ENCODE peak calls at places on chromosomes 12 and 14, in four cellular contexts. R is SK-N-SH, J is GM12878, A is H1. O is an unnamed sample.

GRCh38 chr12:116121453-116121871 is 156.0 kb downstream of the MED13L start:
- DNase-seq in R (no peak), J (no peak), A (no peak), O (no peak)

GRCh38 chr12:58566599-58566998 is 353.7 kb downstream of the LRIG3 start:
- DNase-seq in R (no peak), J (no peak), A (no peak), O (no peak)

GRCh38 chr14:106094654-106095189 is 568.3 kb downstream of the TMEM121 start:
- DNase-seq in R (no peak), J (no peak), A (peak; percentile 48), O (no peak)

GRCh38 chr12:27279836-27280235 is 35.8 kb downstream of the STK38L start:
- DNase-seq in R (no peak), J (no peak), A (no peak), O (no peak)

GRCh38 chr12:117072106-117072505 is 27.1 kb downstream of the TESC start:
- DNase-seq in R (no peak), J (no peak), A (no peak), O (no peak)

GRCh38 chr14:69619007-69619406 is 7.6 kb downstream of the SUSD6 start:
- DNase-seq in R (no peak), J (no peak), A (no peak), O (no peak)

GRCh38 chr12:41795910-41796309 is 348.8 kb downstream of the GXYLT1 start:
- DNase-seq in R (peak; percentile 13), J (no peak), A (peak; percentile 51), O (no peak)

GRCh38 chr12:13223941-13224340 is 27.4 kb downstream of the EMP1 start:
- DNase-seq in R (no peak), J (no peak), A (no peak), O (no peak)

GRCh38 chr14:57692671-57693070 is 173.2 kb downstream of the SLC35F4 start:
- DNase-seq in R (peak; percentile 10), J (no peak), A (no peak), O (peak; percentile 8)

GRCh38 chr14:50594577-50595316 is 34.8 kb downstream of the ATL1 start:
- DNase-seq in R (no peak), J (no peak), A (no peak), O (no peak)

GRCh38 chr12:59084758-59085383 is 164.6 kb upstream of the LRIG3 start:
- DNase-seq in R (peak; percentile 51), J (no peak), A (peak; percentile 46), O (no peak)

GRCh38 chr12:106506691-106507090 is 76.1 kb upstream of the RFX4 start:
- DNase-seq in R (no peak), J (no peak), A (no peak), O (no peak)

GRCh38 chr12:64810831-64811230 is 13.6 kb upstream of the TBC1D30 start:
- DNase-seq in R (no peak), J (no peak), A (no peak), O (no peak)

GRCh38 chr12:127822743-127823433 is 444.1 kb upstream of the TMEM132C start:
- DNase-seq in R (no peak), J (no peak), A (no peak), O (no peak)

GRCh38 chr12:89864419-89864818 is 155.8 kb upstream of the ATP2B1 start:
- DNase-seq in R (no peak), J (no peak), A (no peak), O (no peak)

GRCh38 chr14:85444685-85445084 is 85.3 kb upstream of the FLRT2 start:
- DNase-seq in R (peak; percentile 6), J (no peak), A (no peak), O (no peak)

GRCh38 chr14:91957876-91958313 is 10.4 kb upstream of the FBLN5 start:
- DNase-seq in R (no peak), J (no peak), A (no peak), O (no peak)

GRCh38 chr12:22535038-22535437 is 9.3 kb downstream of the C2CD5 start:
- DNase-seq in R (no peak), J (no peak), A (no peak), O (no peak)

GRCh38 chr12:96240251-96240650 is 46.1 kb downstream of the ELK3 start:
- DNase-seq in R (peak; percentile 49), J (no peak), A (no peak), O (no peak)

GRCh38 chr12:128455849-128456248 is 188.9 kb downstream of the TMEM132C start:
- DNase-seq in R (peak; percentile 15), J (no peak), A (no peak), O (no peak)

GRCh38 chr14:92670967-92671366 is 77.5 kb downstream of the LGMN start:
- DNase-seq in R (no peak), J (no peak), A (no peak), O (no peak)

GRCh38 chr12:122064780-122065588 is 13.6 kb upstream of the MLXIP start:
- DNase-seq in R (peak; percentile 55), J (no peak), A (peak; percentile 52), O (peak; percentile 75)

GRCh38 chr12:64780531-64781373 is 21.5 kb upstream of the GNS start:
- DNase-seq in R (peak; percentile 81), J (no peak), A (peak; percentile 73), O (peak; percentile 21)

GRCh38 chr14:64707661-64708060 is 3.4 kb downstream of the PLEKHG3 start:
- DNase-seq in R (no peak), J (no peak), A (no peak), O (no peak)

GRCh38 chr14:46580941-46581671 is 70.5 kb downstream of the RPL10L start:
- DNase-seq in R (peak; percentile 0), J (no peak), A (peak; percentile 51), O (no peak)

GRCh38 chr14:92160619-92161018 is 38.9 kb downstream of the CPSF2 start:
- DNase-seq in R (no peak), J (no peak), A (no peak), O (no peak)

DNA sequence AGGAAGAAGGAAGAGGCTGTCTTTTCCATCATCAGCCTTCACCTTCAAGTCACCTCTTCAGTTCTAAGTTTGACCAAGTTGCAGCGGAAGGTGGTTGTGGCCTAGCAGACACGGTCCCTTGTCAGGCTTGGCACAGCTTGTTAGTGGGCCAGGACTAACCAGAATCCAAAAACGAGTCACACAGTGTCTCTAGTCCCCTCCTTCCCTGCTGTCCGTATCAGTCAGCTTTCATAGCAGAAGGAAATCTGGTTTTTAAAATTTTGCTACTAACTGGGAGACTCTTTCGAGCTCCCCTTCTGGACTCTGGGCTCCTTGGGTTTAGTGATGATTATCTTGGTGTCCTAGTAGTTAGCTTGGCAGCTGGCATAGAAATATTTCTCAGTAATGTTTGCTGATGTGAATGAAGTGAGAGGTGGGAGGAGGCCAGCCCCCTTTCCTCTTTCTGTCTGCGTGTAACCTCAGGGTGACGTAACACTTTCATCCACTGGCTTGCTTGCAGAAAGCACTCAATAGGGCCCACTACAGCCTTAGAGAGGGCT is 3.8 kb downstream of the ETV6 start:
- DNase-seq in R (no peak), J (peak; percentile 69), A (no peak), O (no peak)
- TF ChIP-seq SIN3A in R (no peak), J (no peak), A (no peak), O (no peak)

DNA sequence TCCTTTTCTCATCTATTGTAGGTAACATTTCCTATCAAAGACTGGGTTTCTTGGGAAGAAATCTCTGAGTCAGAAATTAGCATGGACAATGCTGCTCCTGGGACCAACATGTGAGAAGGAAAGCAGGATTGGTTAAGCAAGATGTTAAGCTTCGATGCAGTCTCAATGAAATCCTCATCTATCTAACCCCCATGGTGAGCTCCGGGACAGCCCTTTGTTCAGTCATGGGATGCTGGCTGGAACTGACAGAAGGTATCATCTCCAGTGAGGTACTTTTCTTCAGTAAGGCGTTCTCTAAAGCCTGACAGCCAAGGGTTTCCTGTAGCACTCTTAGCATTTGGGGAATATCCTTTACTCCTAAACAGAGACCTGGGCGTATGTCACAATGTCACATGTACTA is 82.8 kb upstream of the SINHCAF start:
- DNase-seq in R (no peak), J (no peak), A (no peak), O (no peak)
- TF ChIP-seq NRF1 in R (no peak), J (no peak), A (no peak), O (no peak)

GRCh38 chr12:87427770-87428169 is 601.4 kb downstream of the C12orf50 start:
- DNase-seq in R (no peak), J (no peak), A (no peak), O (no peak)

GRCh38 chr12:87430444-87430843 is 598.8 kb downstream of the C12orf50 start:
- DNase-seq in R (no peak), J (no peak), A (no peak), O (no peak)

GRCh38 chr12:87425942-87426554 is 603.2 kb downstream of the C12orf50 start:
- DNase-seq in R (no peak), J (no peak), A (no peak), O (no peak)

GRCh38 chr12:87428701-87429277 is 600.4 kb downstream of the C12orf50 start:
- DNase-seq in R (no peak), J (no peak), A (no peak), O (no peak)
- TF ChIP-seq SIN3A in R (no peak), J (no peak), A (no peak), O (no peak)

GRCh38 chr12:111033281-111034147 is 113.1 kb upstream of the MYL2 start:
- DNase-seq in R (peak; percentile 85), J (no peak), A (peak; percentile 84), O (no peak)
- TF ChIP-seq NRF1 in R (no peak), J (no peak), A (no peak), O (no peak)

GRCh38 chr12:112303004-112303403 is 79.2 kb downstream of the HECTD4 start:
- DNase-seq in R (no peak), J (peak; percentile 91), A (no peak), O (no peak)
- TF ChIP-seq SIN3A in R (no peak), J (no peak), A (no peak), O (no peak)

GRCh38 chr12:120813588-120814153 is 88.0 kb downstream of the ACADS start:
- DNase-seq in R (no peak), J (no peak), A (no peak), O (no peak)

GRCh38 chr12:120816363-120816762 is 87.8 kb downstream of the SPPL3 start:
- DNase-seq in R (no peak), J (no peak), A (no peak), O (no peak)

GRCh38 chr12:120817559-120818330 is 86.4 kb downstream of the SPPL3 start:
- DNase-seq in R (no peak), J (no peak), A (no peak), O (no peak)

GRCh38 chr12:120814903-120815429 is 89.2 kb downstream of the SPPL3 start:
- DNase-seq in R (no peak), J (no peak), A (no peak), O (no peak)

GRCh38 chr12:120814203-120814902 is 88.7 kb downstream of the ACADS start:
- DNase-seq in R (no peak), J (no peak), A (no peak), O (no peak)
- TF ChIP-seq NRF1 in R (no peak), J (no peak), A (no peak), O (no peak)

GRCh38 chr14:37251778-37252177 is 54.0 kb downstream of the MIPOL1 start:
- DNase-seq in R (no peak), J (no peak), A (no peak), O (no peak)

GRCh38 chr14:37247777-37248461 is 50.2 kb downstream of the MIPOL1 start:
- DNase-seq in R (no peak), J (no peak), A (no peak), O (no peak)

GRCh38 chr14:37253905-37254304 is 56.2 kb downstream of the MIPOL1 start:
- DNase-seq in R (no peak), J (no peak), A (no peak), O (no peak)

GRCh38 chr14:37254411-37254947 is 56.7 kb downstream of the MIPOL1 start:
- DNase-seq in R (no peak), J (no peak), A (no peak), O (no peak)

GRCh38 chr14:37252434-37252833 is 54.7 kb downstream of the MIPOL1 start:
- DNase-seq in R (no peak), J (no peak), A (no peak), O (no peak)
- TF ChIP-seq SIN3A in R (no peak), J (no peak), A (no peak), O (no peak)

O was measured in K562.